ENCODE peak calls at places on chromosome 22, in eight cellular contexts. One of them, this sample, is unnamed.

GRCh38 chr22:38243007-38243775 is 29.6 kb downstream of the TMEM184B start:
- DNase-seq in NCI-H524: peak
- DNase-seq in T-helper 2 cell: no peak
- DNase-seq in naive thymus-derived CD8-positive, alpha-beta T cell: no peak
- DNase-seq in esophagus squamous epithelium: no peak
- DNase-seq in iris pigment epithelial cell: peak
- DNase-seq in NCI-H1105: peak
- DNase-seq in A549: no peak
- DNase-seq in this sample: no peak

GRCh38 chr22:38203090-38203810 is 1.5 kb downstream of the MAFF start:
- DNase-seq in NCI-H524: no peak
- DNase-seq in T-helper 2 cell: peak
- DNase-seq in naive thymus-derived CD8-positive, alpha-beta T cell: no peak
- DNase-seq in esophagus squamous epithelium: no peak
- DNase-seq in iris pigment epithelial cell: no peak
- DNase-seq in NCI-H1105: no peak
- DNase-seq in A549: no peak
- DNase-seq in this sample: no peak

GRCh38 chr22:37345863-37346514 is 63.7 kb downstream of the CYTH4 start:
- DNase-seq in NCI-H524: peak
- DNase-seq in T-helper 2 cell: no peak
- DNase-seq in naive thymus-derived CD8-positive, alpha-beta T cell: no peak
- DNase-seq in esophagus squamous epithelium: no peak
- DNase-seq in iris pigment epithelial cell: peak
- DNase-seq in NCI-H1105: peak
- DNase-seq in A549: no peak
- DNase-seq in this sample: peak

GRCh38 chr22:30680998-30681770 is 13.5 kb upstream of the OSBP2 start:
- DNase-seq in NCI-H524: no peak
- DNase-seq in T-helper 2 cell: no peak
- DNase-seq in naive thymus-derived CD8-positive, alpha-beta T cell: no peak
- DNase-seq in esophagus squamous epithelium: no peak
- DNase-seq in iris pigment epithelial cell: no peak
- DNase-seq in NCI-H1105: no peak
- DNase-seq in A549: no peak
- DNase-seq in this sample: no peak

GRCh38 chr22:46052801-46053562 is 76.0 kb upstream of the WNT7B start:
- DNase-seq in NCI-H524: no peak
- DNase-seq in T-helper 2 cell: peak
- DNase-seq in naive thymus-derived CD8-positive, alpha-beta T cell: no peak
- DNase-seq in esophagus squamous epithelium: no peak
- DNase-seq in iris pigment epithelial cell: peak
- DNase-seq in NCI-H1105: peak
- DNase-seq in A549: no peak
- DNase-seq in this sample: peak

GRCh38 chr22:23762866-23763578 is at the start of gene C22orf15:
- DNase-seq in NCI-H524: no peak
- DNase-seq in T-helper 2 cell: no peak
- DNase-seq in naive thymus-derived CD8-positive, alpha-beta T cell: no peak
- DNase-seq in esophagus squamous epithelium: no peak
- DNase-seq in iris pigment epithelial cell: peak
- DNase-seq in NCI-H1105: no peak
- DNase-seq in A549: no peak
- DNase-seq in this sample: peak

GRCh38 chr22:41976070-41976901 is 7.0 kb downstream of the SEPTIN3 start:
- DNase-seq in NCI-H524: no peak
- DNase-seq in T-helper 2 cell: peak
- DNase-seq in naive thymus-derived CD8-positive, alpha-beta T cell: peak
- DNase-seq in esophagus squamous epithelium: no peak
- DNase-seq in iris pigment epithelial cell: no peak
- DNase-seq in NCI-H1105: peak
- DNase-seq in A549: no peak
- DNase-seq in this sample: no peak

GRCh38 chr22:19701420-19702145 is 12.7 kb upstream of the SEPTIN5 start:
- DNase-seq in NCI-H524: no peak
- DNase-seq in T-helper 2 cell: no peak
- DNase-seq in naive thymus-derived CD8-positive, alpha-beta T cell: no peak
- DNase-seq in esophagus squamous epithelium: no peak
- DNase-seq in iris pigment epithelial cell: no peak
- DNase-seq in NCI-H1105: no peak
- DNase-seq in A549: no peak
- DNase-seq in this sample: no peak

GRCh38 chr22:38861170-38861874 is 10.7 kb downstream of the CBX6 start:
- DNase-seq in NCI-H524: no peak
- DNase-seq in T-helper 2 cell: no peak
- DNase-seq in naive thymus-derived CD8-positive, alpha-beta T cell: no peak
- DNase-seq in esophagus squamous epithelium: no peak
- DNase-seq in iris pigment epithelial cell: no peak
- DNase-seq in NCI-H1105: no peak
- DNase-seq in A549: no peak
- DNase-seq in this sample: no peak

GRCh38 chr22:44663256-44663999 is 38.6 kb upstream of the PRR5 start:
- DNase-seq in NCI-H524: no peak
- DNase-seq in T-helper 2 cell: no peak
- DNase-seq in naive thymus-derived CD8-positive, alpha-beta T cell: no peak
- DNase-seq in esophagus squamous epithelium: no peak
- DNase-seq in iris pigment epithelial cell: no peak
- DNase-seq in NCI-H1105: no peak
- DNase-seq in A549: no peak
- DNase-seq in this sample: no peak

GRCh38 chr22:20027966-20028854 is 7.3 kb downstream of the TANGO2 start:
- DNase-seq in NCI-H524: no peak
- DNase-seq in T-helper 2 cell: no peak
- DNase-seq in naive thymus-derived CD8-positive, alpha-beta T cell: no peak
- DNase-seq in esophagus squamous epithelium: no peak
- DNase-seq in iris pigment epithelial cell: peak
- DNase-seq in NCI-H1105: no peak
- DNase-seq in A549: no peak
- DNase-seq in this sample: no peak

This sample was measured in HCEC 1CT.